ENCODE peak calls at places on chromosomes 4 and X, in five cellular contexts. M is brain microvascular endothelial cell, L is AG10803, I is right atrium auricular region, Z is fibroblast of villous mesenchyme. H is an unnamed sample.
A peak's percentile ranks its signal among the peaks of the same experiment; 100 is the strongest.

GRCh38 chr4:41611881-41612871 is 74.2 kb downstream of the LIMCH1 start:
- DNase-seq in M (no peak), I (peak; percentile 75), Z (no peak), L (peak; percentile 62), H (peak; percentile 9)

GRCh38 chr4:189046642-189047041 is 894.0 kb upstream of the FRG1 start:
- DNase-seq in I (no peak), Z (peak; percentile 44), L (peak; percentile 7), M (peak; percentile 16), H (no peak)

GRCh38 chr4:72302981-72303704 is 265.9 kb downstream of the ADAMTS3 start:
- DNase-seq in Z (peak; percentile 45), L (peak; percentile 34), I (no peak), M (peak; percentile 35), H (peak; percentile 65)

GRCh38 chr4:102736636-102737549 is 23.9 kb downstream of the MANBA start:
- DNase-seq in L (peak; percentile 43), Z (no peak), M (no peak), I (no peak), H (no peak)

GRCh38 chrX:103329991-103330390 is at the start of gene TCEAL7:
- DNase-seq in M (no peak), Z (peak; percentile 31), L (peak; percentile 23), I (no peak), H (peak; percentile 32)

GRCh38 chrX:118480172-118480571 is 15.4 kb upstream of the DOCK11 start:
- DNase-seq in L (no peak), M (no peak), I (no peak), Z (peak; percentile 46), H (no peak)

GRCh38 chrX:119488749-119489148 is 20.5 kb downstream of the SLC25A5 start:
- DNase-seq in M (peak; percentile 41), L (peak; percentile 53), I (no peak), Z (peak; percentile 47), H (peak; percentile 69)

GRCh38 chr4:74932832-74933561 is at the start of gene PARM1:
- DNase-seq in I (peak; percentile 90), M (peak; percentile 82), L (peak; percentile 41), Z (peak; percentile 82), H (peak; percentile 79)

GRCh38 chr4:188986271-188986689 is 847.0 kb downstream of the TRIML1 start:
- DNase-seq in I (no peak), L (peak; percentile 23), Z (peak; percentile 95), M (peak; percentile 57), H (peak; percentile 70)

GRCh38 chr4:167177925-167178324 is 56.4 kb downstream of the SPOCK3 start:
- DNase-seq in L (no peak), Z (no peak), I (no peak), M (no peak), H (no peak)

GRCh38 chrX:347351-348117 is 28.9 kb upstream of the GTPBP6 start:
- DNase-seq in L (no peak), M (no peak), I (no peak), Z (no peak), H (no peak)

GRCh38 chrX:54921427-54922021 is 900 bp downstream of the TRO start:
- DNase-seq in I (no peak), L (peak; percentile 52), M (peak; percentile 50), Z (peak; percentile 59), H (peak; percentile 57)

GRCh38 chrX:154484255-154485149 is 1.9 kb downstream of the UBL4A start:
- DNase-seq in Z (no peak), M (no peak), L (no peak), I (no peak), H (no peak)

GRCh38 chr4:7867191-7867590 is 72.5 kb downstream of the AFAP1 start:
- DNase-seq in L (no peak), M (no peak), I (no peak), Z (no peak), H (no peak)

GRCh38 chrX:45992402-45993123 is 552.7 kb downstream of the ZNF674 start:
- DNase-seq in Z (no peak), I (no peak), L (no peak), M (no peak), H (peak; percentile 0)

GRCh38 chr4:176830971-176831370 is 38.2 kb upstream of the VEGFC start:
- DNase-seq in M (no peak), I (no peak), L (no peak), Z (no peak), H (no peak)

GRCh38 chrX:9788908-9789307 is 2.7 kb downstream of the SHROOM2 start:
- DNase-seq in Z (peak; percentile 74), M (no peak), I (no peak), L (no peak), H (peak; percentile 57)

GRCh38 chrX:11530621-11531020 is 135.1 kb downstream of the ARHGAP6 start:
- DNase-seq in L (peak; percentile 25), M (no peak), I (no peak), Z (peak; percentile 23), H (peak; percentile 37)

GRCh38 chr4:8328866-8329559 is 59.5 kb downstream of the HTRA3 start:
- DNase-seq in L (no peak), Z (no peak), I (no peak), M (no peak), H (no peak)

GRCh38 chrX:400258-400657 is 13.6 kb upstream of the PPP2R3B start:
- DNase-seq in I (no peak), Z (no peak), M (no peak), L (no peak), H (no peak)

GRCh38 chr4:876780-877179 is 50.9 kb upstream of the CPLX1 start:
- DNase-seq in M (no peak), I (no peak), L (no peak), Z (peak; percentile 3), H (no peak)

GRCh38 chr4:10806993-10807645 is 122.6 kb upstream of the CLNK start:
- DNase-seq in Z (no peak), M (no peak), I (no peak), L (no peak), H (no peak)

GRCh38 chrX:16892504-16893362 is 22.6 kb upstream of the RBBP7 start:
- DNase-seq in Z (peak; percentile 85), M (peak; percentile 75), L (peak; percentile 71), I (peak; percentile 79), H (peak; percentile 82)

GRCh38 chr4:80361329-80361900 is 25.9 kb downstream of the CFAP299 start:
- DNase-seq in M (no peak), Z (peak; percentile 21), I (no peak), L (peak; percentile 28), H (peak; percentile 45)

GRCh38 chr4:177016541-177017141 is 223.9 kb upstream of the VEGFC start:
- DNase-seq in M (no peak), Z (peak; percentile 43), L (peak; percentile 89), I (no peak), H (peak; percentile 63)

GRCh38 chrX:135437867-135438733 is 16.4 kb downstream of the SMIM10L2A start:
- DNase-seq in I (no peak), Z (no peak), L (no peak), M (no peak), H (no peak)

GRCh38 chr4:78544681-78545080 is 6.9 kb upstream of the ANXA3 start:
- DNase-seq in Z (peak; percentile 57), I (no peak), M (no peak), L (no peak), H (no peak)

GRCh38 chr4:168995537-168996295 is 14.3 kb downstream of the CBR4 start:
- DNase-seq in I (no peak), M (no peak), L (peak; percentile 15), Z (peak; percentile 48), H (peak; percentile 42)

GRCh38 chr4:147498031-147498700 is 17.3 kb downstream of the EDNRA start:
- DNase-seq in I (no peak), L (peak; percentile 71), M (peak; percentile 69), Z (peak; percentile 69), H (peak; percentile 92)

GRCh38 chr4:38060829-38061431 is 100.7 kb downstream of the PTTG2 start:
- DNase-seq in L (no peak), I (no peak), Z (peak; percentile 74), M (peak; percentile 78), H (peak; percentile 73)

GRCh38 chr4:70000713-70001112 is 4.9 kb downstream of the STATH start:
- DNase-seq in I (no peak), L (no peak), Z (no peak), M (no peak), H (no peak)

GRCh38 chrX:149962859-149963757 is 24.8 kb upstream of the EOLA2 start:
- DNase-seq in M (peak; percentile 53), Z (peak; percentile 62), L (peak; percentile 63), I (no peak), H (peak; percentile 70)

GRCh38 chrX:152635941-152636340 is 1.8 kb upstream of the GABRQ start:
- DNase-seq in Z (peak; percentile 55), M (peak; percentile 49), L (peak; percentile 61), I (no peak), H (peak; percentile 74)
- TF ChIP-seq CTCF in Z (peak; percentile 70), M (peak; percentile 79), L (peak; percentile 78), I (peak; percentile 67), H (peak; percentile 62)

DNA sequence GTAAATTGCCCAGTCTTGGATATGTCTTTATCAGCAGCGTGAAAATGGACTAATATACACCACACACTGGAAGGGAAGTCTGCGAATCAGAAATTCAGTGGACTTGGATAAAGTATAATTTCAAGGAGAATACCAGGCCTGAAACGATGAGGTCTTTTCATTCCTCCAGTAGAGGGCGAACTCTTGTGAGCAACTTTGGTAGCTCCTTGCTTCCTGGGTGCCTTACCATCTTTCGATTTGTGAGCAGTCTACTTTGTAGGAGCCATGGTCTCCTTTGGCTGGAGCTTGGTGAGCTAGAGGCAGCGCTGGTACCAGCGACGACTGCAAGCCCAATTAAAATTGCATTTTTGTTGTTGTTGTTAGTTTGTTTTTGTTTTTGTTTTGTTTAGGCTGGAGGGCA is 791.9 kb downstream of the FAT4 start:
- DNase-seq in M (no peak), L (peak; percentile 3), Z (no peak), I (no peak), H (no peak)
- TF ChIP-seq CTCF in M (peak; percentile 46), L (peak; percentile 32), Z (peak; percentile 11), I (no peak), H (no peak)

GRCh38 chrX:84046403-84046984 is 141.5 kb downstream of the RPS6KA6 start:
- DNase-seq in Z (peak; percentile 14), M (no peak), L (peak; percentile 33), I (no peak), H (peak; percentile 41)
- TF ChIP-seq CTCF in Z (peak; percentile 50), M (peak; percentile 80), L (peak; percentile 70), I (peak; percentile 73), H (peak; percentile 57)

GRCh38 chr4:6701371-6701770 is 7.7 kb downstream of the S100P start:
- DNase-seq in M (no peak), Z (no peak), L (no peak), I (no peak), H (no peak)
- TF ChIP-seq CTCF in M (peak; percentile 52), Z (peak; percentile 42), L (peak; percentile 19), I (no peak), H (peak; percentile 32)

GRCh38 chr4:77052352-77052751 is 23.4 kb downstream of the CCNI start:
- DNase-seq in Z (peak; percentile 58), L (peak; percentile 84), M (peak; percentile 40), I (no peak), H (peak; percentile 69)
- TF ChIP-seq CTCF in Z (peak; percentile 54), L (peak; percentile 56), M (peak; percentile 74), I (peak; percentile 59), H (peak; percentile 52)

GRCh38 chrX:3706481-3706880 is 7.0 kb downstream of the PRKX start:
- DNase-seq in M (no peak), Z (no peak), L (no peak), I (no peak), H (no peak)
- TF ChIP-seq CTCF in M (no peak), Z (no peak), L (no peak), I (no peak), H (no peak)

H was measured in cardiac fibroblast.